ENCODE peak calls at places on chromosome 14, in eight cellular contexts. O is substantia nigra, J is CD14-positive monocyte, Q is psoas muscle, N is SW 1271, X is ureter, E is activated T-cell treated with anti-CD3 and anti-CD28 coated beads for 1 hour, B is activated T-helper 1 cell treated with Interleukin-2 at 50 U/mL for 16 hours. V is an unnamed sample.

GRCh38 chr14:100533647-100534485 is 53.4 kb downstream of the BEGAIN start:
- DNase-seq in X (peak; percentile 41), O (no peak), E (no peak), Q (peak; percentile 48), J (peak; percentile 46), N (no peak), B (no peak), V (peak; percentile 1)

GRCh38 chr14:35861204-35861868 is 35.2 kb downstream of the BRMS1L start:
- DNase-seq in X (no peak), O (no peak), B (no peak), N (no peak), E (no peak), Q (no peak), J (no peak), V (no peak)

GRCh38 chr14:60652674-60653387 is 3.6 kb upstream of the SIX1 start:
- DNase-seq in N (no peak), X (no peak), Q (no peak), J (no peak), O (no peak), E (no peak), B (no peak), V (no peak)

GRCh38 chr14:102590667-102591099 is 1.8 kb upstream of the RCOR1 start:
- DNase-seq in O (peak; percentile 13), B (no peak), X (no peak), E (no peak), N (peak; percentile 61), J (no peak), Q (peak; percentile 68), V (peak; percentile 43)

GRCh38 chr14:54209501-54210231 is 187.1 kb upstream of the CDKN3 start:
- DNase-seq in X (no peak), B (no peak), N (peak; percentile 29), J (no peak), E (no peak), O (no peak), Q (no peak), V (no peak)

GRCh38 chr14:90278199-90279175 is 22.1 kb downstream of the PSMC1 start:
- DNase-seq in Q (no peak), O (no peak), B (no peak), J (no peak), N (no peak), E (no peak), X (no peak), V (peak; percentile 66)

GRCh38 chr14:95871531-95871930 is 5.1 kb upstream of the TUNAR start:
- DNase-seq in E (no peak), B (no peak), Q (no peak), X (no peak), N (no peak), O (no peak), J (no peak), V (no peak)

GRCh38 chr14:105629886-105630215 is 103.5 kb downstream of the TMEM121 start:
- DNase-seq in B (no peak), E (no peak), X (no peak), O (no peak), N (no peak), J (no peak), Q (no peak), V (no peak)

GRCh38 chr14:101878222-101879211 is 85.9 kb upstream of the DYNC1H1 start:
- DNase-seq in X (no peak), J (no peak), O (no peak), Q (no peak), B (no peak), E (no peak), N (no peak), V (no peak)

GRCh38 chr14:75513911-75514672 is 8.2 kb upstream of the BATF start:
- DNase-seq in N (no peak), X (no peak), B (no peak), Q (no peak), O (no peak), J (no peak), E (no peak), V (no peak)